ENCODE peak calls at places on chromosomes 7 and 10, in five cellular contexts. M, X, S, J and E are unnamed samples.
A peak's percentile ranks its signal among the peaks of the same experiment; 100 is the strongest.

GRCh38 chr10:61052469-61053205 is 108.7 kb upstream of the RHOBTB1 start:
- DNase-seq in S (no peak), X (peak; percentile 10), M (peak; percentile 20), J (no peak), E (no peak)

GRCh38 chr7:7992502-7992901 is 23.9 kb downstream of the GLCCI1 start:
- DNase-seq in J (peak; percentile 35), X (no peak), S (peak; percentile 13), M (no peak), E (peak; percentile 40)

GRCh38 chr10:96585726-96586418 is 940 bp downstream of the TM9SF3 start:
- DNase-seq in J (no peak), M (peak; percentile 28), X (no peak), S (no peak), E (no peak)

GRCh38 chr7:32577421-32577820 is 82.1 kb downstream of the AVL9 start:
- DNase-seq in X (no peak), J (no peak), S (no peak), M (no peak), E (no peak)

GRCh38 chr7:41224063-41224763 is 478.7 kb downstream of the INHBA start:
- DNase-seq in S (peak; percentile 40), X (peak; percentile 65), M (no peak), J (peak; percentile 15), E (no peak)

GRCh38 chr7:70595741-70596574 is 536.0 kb upstream of the GALNT17 start:
- DNase-seq in X (no peak), J (no peak), S (peak; percentile 30), M (peak; percentile 70), E (no peak)

GRCh38 chr7:44144968-44145418 is 3.9 kb upstream of the MYL7 start:
- DNase-seq in J (no peak), X (no peak), S (no peak), M (peak; percentile 38), E (no peak)

GRCh38 chr10:49166804-49167628 is 21.2 kb downstream of the TMEM273 start:
- DNase-seq in J (no peak), X (no peak), M (no peak), S (no peak), E (no peak)

GRCh38 chr10:91335147-91335546 is 75.0 kb upstream of the HECTD2 start:
- DNase-seq in M (no peak), J (no peak), S (no peak), X (no peak), E (no peak)

GRCh38 chr7:80150621-80151273 is 16.1 kb downstream of the GNAI1 start:
- DNase-seq in S (peak; percentile 80), J (peak; percentile 44), M (no peak), X (peak; percentile 83), E (peak; percentile 87)

GRCh38 chr7:103447073-103447960 is 1.3 kb upstream of the SLC26A5 start:
- DNase-seq in S (peak; percentile 31), M (peak; percentile 85), J (peak; percentile 36), X (peak; percentile 50), E (peak; percentile 49)

GRCh38 chr10:63414481-63415260 is 51.1 kb downstream of the JMJD1C start:
- DNase-seq in X (peak; percentile 49), M (no peak), S (peak; percentile 59), J (peak; percentile 47), E (peak; percentile 58)

GRCh38 chr10:110410329-110411046 is 87.2 kb upstream of the DUSP5 start:
- DNase-seq in X (peak; percentile 99), S (peak; percentile 99), M (peak; percentile 58), J (peak; percentile 93), E (peak; percentile 89)

GRCh38 chr10:58001159-58001558 is 266.5 kb downstream of the IPMK start:
- DNase-seq in S (no peak), J (no peak), X (no peak), M (no peak), E (no peak)

GRCh38 chr10:98020784-98021183 is 9.6 kb downstream of the CRTAC1 start:
- DNase-seq in M (no peak), X (no peak), S (no peak), J (no peak), E (no peak)